ENCODE peak calls at places on chromosome 17, in nine cellular contexts. Y is activated CD4-positive, alpha-beta T cell treated with anti-CD3 and anti-CD28 coated beads, Interleukin-2, amount 50 U/mL, for 1 hour; D is upper lobe of right lung; S is caudate nucleus; Q is CMK; X is stimulated activated CD8-positive, alpha-beta memory T cell treated with anti-CD3 and anti-CD28 coated beads, Interleukin-4, amount 100 ng/mL, for 4 hours; B is fibroblast of mammary gland; V is head of caudate nucleus; G is KBM-7. O is an unnamed sample.

GRCh38 chr17:81935709-81936084 is 1.4 kb downstream of the PYCR1 start:
- DNase-seq in Y (no peak), D (no peak), S (no peak), Q (no peak), X (no peak), B (no peak), V (no peak), G (no peak), O (no peak)

GRCh38 chr17:45368661-45369060 is 51.8 kb upstream of the MAP3K14 start:
- DNase-seq in Y (no peak), D (no peak), S (no peak), Q (no peak), X (no peak), B (peak), V (no peak), G (no peak), O (no peak)

GRCh38 chr17:78450696-78451344 is 72.4 kb downstream of the PGS1 start:
- DNase-seq in Y (no peak), D (no peak), S (no peak), Q (no peak), X (no peak), B (no peak), V (no peak), G (peak), O (no peak)

GRCh38 chr17:54784305-54784704 is 116.3 kb upstream of the TOM1L1 start:
- DNase-seq in Y (no peak), D (no peak), S (no peak), Q (no peak), X (no peak), B (no peak), V (no peak), G (no peak), O (no peak)

GRCh38 chr17:63433746-63434591 is 12.1 kb downstream of the CYB561 start:
- DNase-seq in Y (no peak), D (no peak), S (no peak), Q (no peak), X (no peak), B (peak), V (peak), G (peak), O (peak)

GRCh38 chr17:62760059-62760887 is 47.8 kb downstream of the MARCHF10 start:
- DNase-seq in Y (no peak), D (no peak), S (no peak), Q (no peak), X (no peak), B (peak), V (no peak), G (no peak), O (no peak)

GRCh38 chr17:68734911-68735310 is 133.7 kb upstream of the FAM20A start:
- DNase-seq in Y (no peak), D (no peak), S (no peak), Q (no peak), X (no peak), B (no peak), V (no peak), G (no peak), O (no peak)

GRCh38 chr17:1186214-1186820 is 6.5 kb upstream of the ABR start:
- DNase-seq in Y (no peak), D (no peak), S (no peak), Q (no peak), X (no peak), B (peak), V (no peak), G (no peak), O (no peak)

GRCh38 chr17:67696347-67696746 is 21.4 kb upstream of the NOL11 start:
- DNase-seq in Y (no peak), D (no peak), S (no peak), Q (no peak), X (no peak), B (no peak), V (no peak), G (no peak), O (no peak)

GRCh38 chr17:7183433-7184090 is 4.4 kb upstream of the ASGR1 start:
- DNase-seq in Y (no peak), D (no peak), S (no peak), Q (no peak), X (no peak), B (no peak), V (no peak), G (no peak), O (no peak)

GRCh38 chr17:41411072-41411840 is 13.1 kb downstream of the KRT37 start:
- DNase-seq in Y (no peak), D (no peak), S (no peak), Q (no peak), X (no peak), B (no peak), V (no peak), G (no peak), O (no peak)

GRCh38 chr17:31857920-31858646 is 961 bp downstream of the COPRS start:
- DNase-seq in Y (no peak), D (no peak), S (no peak), Q (no peak), X (no peak), B (peak), V (no peak), G (no peak), O (no peak)

GRCh38 chr17:3566551-3566950 is 8.9 kb upstream of the TRPV3 start:
- DNase-seq in Y (no peak), D (no peak), S (no peak), Q (no peak), X (no peak), B (no peak), V (no peak), G (no peak), O (no peak)

GRCh38 chr17:59972778-59973177 is 8.2 kb upstream of the RNFT1 start:
- DNase-seq in Y (no peak), D (no peak), S (no peak), Q (no peak), X (no peak), B (peak), V (no peak), G (no peak), O (no peak)

GRCh38 chr17:2792541-2793169 is 3.6 kb upstream of the RAP1GAP2 start:
- DNase-seq in Y (peak), D (no peak), S (no peak), Q (no peak), X (peak), B (no peak), V (no peak), G (no peak), O (peak)

GRCh38 chr17:8366231-8366630 is 10.3 kb downstream of the KRABD2 start:
- DNase-seq in Y (no peak), D (no peak), S (no peak), Q (no peak), X (no peak), B (peak), V (no peak), G (no peak), O (no peak)

GRCh38 chr17:82204831-82205719 is 7.6 kb downstream of the CCDC57 start:
- DNase-seq in Y (no peak), D (no peak), S (no peak), Q (no peak), X (no peak), B (peak), V (no peak), G (no peak), O (peak)

GRCh38 chr17:65055280-65055707 is 1.2 kb downstream of the GNA13 start:
- DNase-seq in Y (no peak), D (no peak), S (no peak), Q (no peak), X (no peak), B (no peak), V (no peak), G (no peak), O (no peak)

GRCh38 chr17:57158296-57158695 is 73.2 kb downstream of the AKAP1 start:
- DNase-seq in Y (no peak), D (no peak), S (no peak), Q (no peak), X (no peak), B (no peak), V (no peak), G (no peak), O (no peak)

GRCh38 chr17:32488177-32488542 is 1.4 kb downstream of the CDK5R1 start:
- DNase-seq in Y (no peak), D (peak), S (no peak), Q (no peak), X (no peak), B (no peak), V (no peak), G (no peak), O (no peak)

GRCh38 chr17:78962345-78962983 is 17.3 kb downstream of the LGALS3BP start:
- DNase-seq in Y (no peak), D (no peak), S (no peak), Q (no peak), X (no peak), B (peak), V (no peak), G (no peak), O (no peak)

GRCh38 chr17:75694536-75694935 is 26.7 kb upstream of the ITGB4 start:
- DNase-seq in Y (no peak), D (no peak), S (no peak), Q (no peak), X (no peak), B (no peak), V (no peak), G (no peak), O (peak)

GRCh38 chr17:78039581-78039980 is 81.1 kb downstream of the TNRC6C start:
- DNase-seq in Y (no peak), D (no peak), S (no peak), Q (no peak), X (no peak), B (no peak), V (no peak), G (no peak), O (no peak)

O was measured in spleen.